ENCODE peak calls at places on chromosomes 1 and 21, in nine cellular contexts. F is NT2/D1, I is hippocampal formation, B is cardiac fibroblast, K is MV-4-11, Y is posterior cingulate gyrus, G is GM10248, S is A172, Z is stomach. O is an unnamed sample.
A peak's percentile ranks its signal among the peaks of the same experiment; 100 is the strongest.

GRCh38 chr1:5994713-5995621 is 2.7 kb upstream of the NPHP4 start:
- DNase-seq in Z (no peak), I (no peak), G (peak; percentile 52), S (no peak), B (no peak), F (no peak), K (no peak), Y (no peak), O (no peak)

GRCh38 chr1:88327391-88328267 is 356.4 kb upstream of the PKN2 start:
- DNase-seq in B (peak; percentile 80), G (no peak), K (peak; percentile 6), S (peak; percentile 74), Z (no peak), Y (no peak), I (no peak), F (peak; percentile 44), O (peak; percentile 70)

GRCh38 chr1:57987507-57987906 is 559.0 kb downstream of the OMA1 start:
- DNase-seq in Z (no peak), S (no peak), I (no peak), K (no peak), Y (no peak), B (no peak), G (no peak), F (peak; percentile 56), O (no peak)

GRCh38 chr21:46203203-46203600 is 18.9 kb upstream of the SPATC1L start:
- DNase-seq in G (no peak), I (no peak), Z (no peak), S (no peak), K (no peak), Y (peak; percentile 2), F (no peak), B (no peak), O (no peak)

GRCh38 chr1:177383715-177384114 is 213.0 kb downstream of the BRINP2 start:
- DNase-seq in I (no peak), Z (no peak), K (peak; percentile 53), Y (no peak), G (no peak), F (no peak), B (peak; percentile 4), S (no peak), O (no peak)

GRCh38 chr1:118987431-118988185 is 535 bp downstream of the TBX15 start:
- DNase-seq in I (no peak), B (peak; percentile 26), S (no peak), Y (no peak), G (peak; percentile 36), F (no peak), Z (no peak), K (no peak), O (no peak)

GRCh38 chr1:210663730-210664573 is 335.2 kb downstream of the HHAT start:
- DNase-seq in Z (no peak), I (no peak), G (no peak), S (peak; percentile 45), Y (no peak), K (no peak), B (no peak), F (no peak), O (no peak)

GRCh38 chr1:237562247-237562823 is 328.4 kb downstream of the ZP4 start:
- DNase-seq in B (peak; percentile 78), F (peak; percentile 86), S (peak; percentile 73), Z (no peak), Y (no peak), I (no peak), G (peak; percentile 27), K (peak; percentile 62), O (peak; percentile 82)

GRCh38 chr1:56578963-56579875 is at the start of gene PLPP3:
- DNase-seq in B (peak; percentile 98), Z (peak; percentile 87), K (peak; percentile 45), I (peak; percentile 76), G (peak; percentile 31), F (peak; percentile 84), Y (peak; percentile 72), S (peak; percentile 82), O (peak; percentile 86)

GRCh38 chr1:230896719-230897118 is 28.4 kb upstream of the C1orf198 start:
- DNase-seq in K (no peak), I (no peak), B (no peak), Y (no peak), Z (no peak), G (no peak), S (no peak), F (no peak), O (no peak)

GRCh38 chr1:220528049-220528678 is at the start of gene MARK1:
- DNase-seq in I (peak; percentile 33), B (peak; percentile 49), S (peak; percentile 30), Z (peak; percentile 38), Y (peak; percentile 66), G (peak; percentile 56), K (no peak), F (peak; percentile 55), O (peak; percentile 22)

GRCh38 chr1:85801520-85801919 is 93.3 kb upstream of the ZNHIT6 start:
- DNase-seq in F (no peak), I (no peak), B (peak; percentile 6), S (no peak), G (no peak), K (no peak), Z (no peak), Y (no peak), O (no peak)

GRCh38 chr1:205532026-205532891 is 27.8 kb downstream of the CDK18 start:
- DNase-seq in F (no peak), B (no peak), I (no peak), S (no peak), Z (no peak), Y (no peak), G (no peak), K (no peak), O (no peak)

GRCh38 chr1:240611619-240612490 is at the start of gene GREM2:
- DNase-seq in Z (peak; percentile 58), K (peak; percentile 70), S (peak; percentile 84), Y (peak; percentile 77), F (peak; percentile 47), G (peak; percentile 42), I (peak; percentile 12), B (peak; percentile 64), O (peak; percentile 47)

GRCh38 chr1:26072305-26072704 is 4.9 kb upstream of the TRIM63 start:
- DNase-seq in S (peak; percentile 31), F (no peak), G (no peak), Y (no peak), B (no peak), K (no peak), Z (peak; percentile 70), I (no peak), O (no peak)

GRCh38 chr1:204507317-204508105 is 8.7 kb upstream of the MDM4 start:
- DNase-seq in Z (no peak), S (peak; percentile 68), I (peak; percentile 17), B (peak; percentile 63), K (peak; percentile 72), F (peak; percentile 73), Y (no peak), G (no peak), O (peak; percentile 87)

GRCh38 chr1:14713077-14713476 is 114.6 kb downstream of the KAZN start:
- DNase-seq in Y (no peak), G (no peak), B (no peak), I (no peak), F (no peak), S (no peak), K (no peak), Z (no peak), O (no peak)

GRCh38 chr1:172255223-172255560 is 165.3 kb upstream of the C1orf105 start:
- DNase-seq in Z (no peak), S (no peak), G (no peak), B (no peak), K (no peak), I (no peak), F (no peak), Y (no peak), O (no peak)

GRCh38 chr1:180928272-180929230 is 15.9 kb downstream of the KIAA1614 start:
- DNase-seq in B (no peak), S (no peak), K (no peak), Z (no peak), F (no peak), G (no peak), Y (no peak), I (no peak), O (peak; percentile 27)

GRCh38 chr1:241612533-241613505 is 27.4 kb downstream of the CHML start:
- DNase-seq in Y (no peak), K (peak; percentile 45), F (no peak), G (no peak), S (peak; percentile 93), B (peak; percentile 86), I (no peak), Z (no peak), O (peak; percentile 45)

GRCh38 chr1:156383023-156383422 is 14.0 kb downstream of the RHBG start:
- DNase-seq in B (peak; percentile 66), G (peak; percentile 87), F (peak; percentile 84), I (peak; percentile 70), S (peak; percentile 69), K (peak; percentile 39), Y (peak; percentile 86), Z (peak; percentile 71), O (peak; percentile 84)

GRCh38 chr1:172270605-172271004 is 149.9 kb upstream of the C1orf105 start:
- DNase-seq in B (peak; percentile 15), F (no peak), Y (no peak), G (no peak), S (no peak), I (no peak), Z (no peak), K (peak; percentile 20), O (no peak)

GRCh38 chr21:34844924-34845238 is 176.1 kb downstream of the CLIC6 start:
- DNase-seq in S (no peak), F (no peak), Z (no peak), I (no peak), G (no peak), Y (no peak), K (no peak), B (no peak), O (no peak)

O was measured in SK-MEL-5.